ENCODE peak calls at places on chromosomes 3 and 15, in six cellular contexts. J is cardiac fibroblast; T is SK-N-SH; Z is C1 segment of cervical spinal cord; O is glutamatergic neuron; G is stimulated activated CD8-positive, alpha-beta memory T cell treated with anti-CD3 and anti-CD28 coated beads, Interleukin-2, amount 100 ng/mL, for 48 hours. F is an unnamed sample.

GRCh38 chr3:65893631-65894030 is 145.1 kb downstream of the MAGI1 start:
- DNase-seq in G (no peak), O (no peak), T (no peak), J (peak), Z (no peak), F (peak)

GRCh38 chr3:179929091-179929529 is 107.6 kb downstream of the PEX5L start:
- DNase-seq in O (peak), J (peak), T (peak), Z (peak), G (peak), F (peak)

GRCh38 chr3:126971891-126972351 is 11.0 kb upstream of the PLXNA1 start:
- DNase-seq in G (no peak), O (no peak), J (peak), Z (peak), T (peak), F (no peak)

GRCh38 chr3:155084567-155084966 is 4.4 kb downstream of the MME start:
- DNase-seq in J (no peak), G (no peak), O (no peak), T (no peak), Z (no peak), F (no peak)

GRCh38 chr15:99312228-99312627 is 60.9 kb downstream of the LRRC28 start:
- DNase-seq in G (no peak), Z (no peak), T (no peak), O (no peak), J (no peak), F (no peak)

GRCh38 chr3:152688313-152688712 is 146.6 kb upstream of the P2RY1 start:
- DNase-seq in Z (no peak), G (no peak), J (no peak), O (no peak), T (no peak), F (peak)

GRCh38 chr15:68644088-68644904 is 65.5 kb downstream of the CORO2B start:
- DNase-seq in O (no peak), G (no peak), T (no peak), J (peak), Z (no peak), F (peak)

GRCh38 chr3:64445318-64446300 is 220.3 kb upstream of the PRICKLE2 start:
- DNase-seq in J (no peak), G (no peak), Z (no peak), T (peak), O (peak), F (no peak)

GRCh38 chr3:16026753-16027152 is 147.7 kb upstream of the GALNT15 start:
- DNase-seq in G (no peak), T (no peak), Z (no peak), J (no peak), O (no peak), F (no peak)

F was measured in mammary epithelial cell.